ENCODE peak calls at places on chromosome X, in seven cellular contexts. Q, O, F, I, K, C and M are unnamed samples.

GRCh38 chrX:41596586-41596985 is 92.2 kb upstream of the GPR34 start:
- DNase-seq in Q (no peak), F (no peak), O (no peak), C (no peak), I (no peak), K (peak), M (no peak)

GRCh38 chrX:22220941-22221340 is 51.8 kb upstream of the CBLL2 start:
- DNase-seq in C (peak), Q (no peak), F (no peak), K (peak), I (no peak), O (no peak), M (no peak)

GRCh38 chrX:128816919-128817318 is 706.4 kb downstream of the SMARCA1 start:
- DNase-seq in O (no peak), F (peak), I (no peak), C (no peak), Q (no peak), K (no peak), M (no peak)

GRCh38 chrX:48451708-48452107 is 18.4 kb downstream of the SLC38A5 start:
- DNase-seq in I (no peak), O (no peak), C (no peak), K (no peak), F (no peak), Q (no peak), M (no peak)

GRCh38 chrX:155231163-155231562 is 14.9 kb downstream of the VBP1 start:
- DNase-seq in O (no peak), I (no peak), K (no peak), F (no peak), Q (no peak), C (no peak), M (no peak)

GRCh38 chrX:63747331-63747730 is 37.7 kb downstream of the ARHGEF9 start:
- DNase-seq in O (no peak), Q (no peak), K (peak), C (no peak), F (no peak), I (no peak), M (no peak)

GRCh38 chrX:101210630-101211029 is 9.0 kb upstream of the DRP2 start:
- DNase-seq in C (no peak), O (no peak), F (no peak), K (no peak), I (no peak), Q (no peak), M (no peak)

GRCh38 chrX:115339441-115340025 is 50.0 kb downstream of the LUZP4 start:
- DNase-seq in C (no peak), O (no peak), F (no peak), K (peak), Q (no peak), I (no peak), M (no peak)

GRCh38 chrX:101397779-101398178 is 7.0 kb downstream of the RPL36A start:
- DNase-seq in C (no peak), K (no peak), I (no peak), F (no peak), O (no peak), Q (no peak), M (no peak)

GRCh38 chrX:55709735-55710134 is 7.8 kb upstream of the RRAGB start:
- DNase-seq in O (no peak), I (no peak), C (no peak), F (no peak), K (no peak), Q (no peak), M (no peak)

GRCh38 chrX:9352683-9353430 is 112.0 kb upstream of the TBL1X start:
- DNase-seq in O (peak), F (no peak), C (no peak), Q (peak), K (peak), I (no peak), M (no peak)

GRCh38 chrX:135484636-135485289 is 35.7 kb upstream of the INTS6L start:
- DNase-seq in Q (peak), K (peak), F (peak), O (no peak), C (peak), I (peak), M (no peak)

GRCh38 chrX:135003876-135004623 is 13.3 kb downstream of the SMIM10 start:
- DNase-seq in K (peak), I (peak), O (peak), Q (peak), C (peak), F (peak), M (peak)

GRCh38 chrX:1535241-1536041 is 1.5 kb downstream of the P2RY8 start:
- DNase-seq in I (no peak), Q (peak), C (no peak), O (peak), K (no peak), F (no peak), M (no peak)

GRCh38 chrX:149036086-149036485 is 469.0 kb downstream of the IDS start:
- DNase-seq in Q (no peak), O (no peak), I (no peak), C (no peak), K (no peak), F (no peak), M (no peak)

GRCh38 chrX:155028749-155029360 is 2.2 kb downstream of the FUNDC2 start:
- DNase-seq in C (no peak), O (no peak), I (no peak), Q (no peak), K (peak), F (no peak), M (no peak)

GRCh38 chrX:13761606-13762005 is 27.1 kb downstream of the OFD1 start:
- DNase-seq in K (no peak), I (no peak), Q (no peak), C (no peak), F (no peak), O (no peak), M (no peak)

GRCh38 chrX:154516655-154517100 is 646 bp upstream of the FAM3A start:
- DNase-seq in Q (no peak), I (peak), K (peak), C (no peak), O (no peak), F (no peak), M (no peak)

GRCh38 chrX:97629597-97629985 is 745.9 kb downstream of the RPA4 start:
- DNase-seq in Q (no peak), I (no peak), K (no peak), O (no peak), F (no peak), C (no peak), M (no peak)

GRCh38 chrX:49915352-49916222 is 6.8 kb upstream of the CLCN5 start:
- DNase-seq in C (no peak), F (peak), K (peak), Q (peak), I (peak), O (no peak), M (peak)

GRCh38 chrX:53281321-53281822 is at the start of gene IQSEC2:
- DNase-seq in F (peak), Q (no peak), K (peak), I (no peak), C (no peak), O (no peak), M (no peak)

GRCh38 chrX:14915596-14915995 is 42.4 kb downstream of the MOSPD2 start:
- DNase-seq in O (no peak), F (no peak), Q (no peak), C (no peak), K (no peak), I (no peak), M (no peak)

GRCh38 chrX:79601336-79602131 is 234.4 kb upstream of the ITM2A start:
- DNase-seq in O (no peak), Q (no peak), K (no peak), C (no peak), I (no peak), F (no peak), M (no peak)

GRCh38 chrX:18290200-18290599 is 64.3 kb downstream of the SCML2 start:
- DNase-seq in F (peak), C (no peak), Q (no peak), O (no peak), K (no peak), I (no peak), M (peak)

GRCh38 chrX:77014655-77015377 is 432.4 kb upstream of the FGF16 start:
- DNase-seq in O (no peak), C (no peak), F (peak), I (no peak), Q (no peak), K (no peak), M (peak)

GRCh38 chrX:13345037-13345436 is 25.2 kb upstream of the ATXN3L start:
- DNase-seq in Q (no peak), F (no peak), K (no peak), C (no peak), O (no peak), I (no peak), M (no peak)

GRCh38 chrX:18668468-18668867 is 3.4 kb downstream of the RS1 start:
- DNase-seq in Q (no peak), O (no peak), I (no peak), C (no peak), F (no peak), K (no peak), M (no peak)

GRCh38 chrX:77160301-77160700 is 286.9 kb upstream of the FGF16 start:
- DNase-seq in Q (peak), O (no peak), I (no peak), F (no peak), K (peak), C (no peak), M (no peak)

GRCh38 chrX:12089740-12090139 is 48.5 kb upstream of the FRMPD4 start:
- DNase-seq in O (no peak), I (no peak), C (no peak), Q (no peak), K (no peak), F (no peak), M (no peak)

GRCh38 chrX:55143621-55144020 is 54.8 kb downstream of the PAGE2 start:
- DNase-seq in C (no peak), O (no peak), I (no peak), F (no peak), K (no peak), Q (no peak), M (no peak)

GRCh38 chrX:40736170-40736505 is 796 bp upstream of the MED14 start:
- DNase-seq in I (no peak), K (no peak), Q (no peak), F (no peak), O (no peak), C (no peak), M (no peak)